ENCODE peak calls at places on chromosomes 4 and X, in seven cellular contexts. T is thyroid gland, S is AG09309, Q is breast epithelium, A is kidney epithelial cell, P is fibroblast of lung, Z is iPS DF 6.9. V is an unnamed sample.

GRCh38 chrX:123749643-123750042 is 16.8 kb upstream of the THOC2 start:
- DNase-seq in T (no peak), S (no peak), Q (no peak), A (no peak), P (no peak), Z (no peak), V (no peak)

GRCh38 chr4:182643801-182644311 is 273.3 kb downstream of the DCTD start:
- DNase-seq in T (no peak), S (peak), Q (no peak), A (peak), P (peak), Z (no peak), V (peak)

GRCh38 chrX:112819813-112820212 is 20.8 kb downstream of the AMOT start:
- DNase-seq in T (no peak), S (no peak), Q (no peak), A (no peak), P (no peak), Z (no peak), V (no peak)

GRCh38 chr4:3792813-3793212 is 26.6 kb downstream of the ADRA2C start:
- DNase-seq in T (no peak), S (no peak), Q (no peak), A (no peak), P (no peak), Z (peak), V (no peak)

GRCh38 chrX:134406230-134406794 is 53.7 kb upstream of the HPRT1 start:
- DNase-seq in T (no peak), S (no peak), Q (no peak), A (no peak), P (no peak), Z (no peak), V (no peak)

GRCh38 chr4:187840814-187841213 is 154.8 kb upstream of the ZFP42 start:
- DNase-seq in T (no peak), S (no peak), Q (no peak), A (no peak), P (peak), Z (no peak), V (no peak)

GRCh38 chr4:8362483-8362882 is 78.0 kb downstream of the ACOX3 start:
- DNase-seq in T (peak), S (peak), Q (no peak), A (no peak), P (no peak), Z (no peak), V (no peak)

GRCh38 chrX:119194631-119195030 is 41.5 kb upstream of the PGRMC1 start:
- DNase-seq in T (no peak), S (peak), Q (no peak), A (no peak), P (peak), Z (no peak), V (no peak)

GRCh38 chr4:181224826-181225225 is 1018.4 kb upstream of the TENM3 start:
- DNase-seq in T (no peak), S (no peak), Q (no peak), A (no peak), P (no peak), Z (no peak), V (no peak)

GRCh38 chr4:98573791-98574190 is 84.6 kb downstream of the TSPAN5 start:
- DNase-seq in T (no peak), S (no peak), Q (no peak), A (peak), P (no peak), Z (no peak), V (no peak)

GRCh38 chr4:185878633-185879032 is 66.6 kb upstream of the SORBS2 start:
- DNase-seq in T (no peak), S (no peak), Q (no peak), A (no peak), P (no peak), Z (no peak), V (no peak)

GRCh38 chrX:38939067-38939466 is 137.8 kb downstream of the MID1IP1 start:
- DNase-seq in T (no peak), S (no peak), Q (no peak), A (no peak), P (peak), Z (no peak), V (peak)

GRCh38 chrX:80765226-80765625 is 44.5 kb downstream of the BRWD3 start:
- DNase-seq in T (no peak), S (peak), Q (no peak), A (peak), P (peak), Z (no peak), V (peak)

GRCh38 chrX:136166221-136166855 is 19.0 kb downstream of the FHL1 start:
- DNase-seq in T (no peak), S (peak), Q (no peak), A (no peak), P (peak), Z (no peak), V (no peak)

GRCh38 chrX:21855937-21856415 is at the start of gene YY2:
- DNase-seq in T (no peak), S (no peak), Q (no peak), A (no peak), P (no peak), Z (no peak), V (no peak)

GRCh38 chr4:125315571-125316390 is 1.0 kb downstream of the FAT4 start:
- DNase-seq in T (peak), S (no peak), Q (no peak), A (no peak), P (peak), Z (no peak), V (no peak)

GRCh38 chrX:111868726-111869638 is 7.0 kb upstream of the TRPC5OS start:
- DNase-seq in T (peak), S (no peak), Q (no peak), A (no peak), P (no peak), Z (no peak), V (no peak)

GRCh38 chr4:74039065-74039763 is 725 bp upstream of the CXCL3 start:
- DNase-seq in T (no peak), S (no peak), Q (no peak), A (no peak), P (peak), Z (no peak), V (no peak)

GRCh38 chr4:6390357-6390756 is 82.1 kb downstream of the PPP2R2C start:
- DNase-seq in T (no peak), S (no peak), Q (no peak), A (no peak), P (no peak), Z (no peak), V (no peak)

GRCh38 chr4:184448828-184449227 is 25.5 kb downstream of the IRF2 start:
- DNase-seq in T (peak), S (peak), Q (no peak), A (no peak), P (peak), Z (no peak), V (peak)

GRCh38 chrX:109709129-109709631 is 23.9 kb downstream of the ACSL4 start:
- DNase-seq in T (no peak), S (no peak), Q (no peak), A (peak), P (peak), Z (no peak), V (peak)

GRCh38 chrX:139831017-139831416 is 101.8 kb downstream of the ATP11C start:
- DNase-seq in T (no peak), S (no peak), Q (no peak), A (no peak), P (no peak), Z (no peak), V (no peak)

GRCh38 chrX:135625995-135626394 is 87.4 kb upstream of the CT45A1 start:
- DNase-seq in T (no peak), S (no peak), Q (no peak), A (no peak), P (no peak), Z (no peak), V (no peak)

GRCh38 chr4:42078184-42078801 is 74.2 kb downstream of the BEND4 start:
- DNase-seq in T (no peak), S (no peak), Q (no peak), A (no peak), P (no peak), Z (no peak), V (no peak)

GRCh38 chr4:140296871-140297570 is 76.4 kb upstream of the SCOC start:
- DNase-seq in T (no peak), S (no peak), Q (no peak), A (no peak), P (no peak), Z (no peak), V (no peak)

GRCh38 chrX:106415276-106415895 is 196.4 kb upstream of the RADX start:
- DNase-seq in T (no peak), S (no peak), Q (no peak), A (no peak), P (peak), Z (no peak), V (no peak)

GRCh38 chrX:53186363-53186762 is 38.6 kb downstream of the KDM5C start:
- DNase-seq in T (no peak), S (no peak), Q (no peak), A (peak), P (no peak), Z (no peak), V (no peak)

GRCh38 chr4:26467724-26468123 is 22.6 kb downstream of the CCKAR start:
- DNase-seq in T (no peak), S (no peak), Q (no peak), A (no peak), P (no peak), Z (no peak), V (no peak)

GRCh38 chrX:69362354-69362753 is 141.8 kb upstream of the NALF2 start:
- DNase-seq in T (no peak), S (no peak), Q (no peak), A (no peak), P (no peak), Z (no peak), V (no peak)

GRCh38 chr4:146957252-146957651 is 11.6 kb upstream of the TTC29 start:
- DNase-seq in T (no peak), S (peak), Q (no peak), A (peak), P (no peak), Z (no peak), V (peak)

GRCh38 chrX:115452256-115452655 is 108.7 kb upstream of the PLS3 start:
- DNase-seq in T (no peak), S (no peak), Q (no peak), A (no peak), P (no peak), Z (no peak), V (peak)

DNA sequence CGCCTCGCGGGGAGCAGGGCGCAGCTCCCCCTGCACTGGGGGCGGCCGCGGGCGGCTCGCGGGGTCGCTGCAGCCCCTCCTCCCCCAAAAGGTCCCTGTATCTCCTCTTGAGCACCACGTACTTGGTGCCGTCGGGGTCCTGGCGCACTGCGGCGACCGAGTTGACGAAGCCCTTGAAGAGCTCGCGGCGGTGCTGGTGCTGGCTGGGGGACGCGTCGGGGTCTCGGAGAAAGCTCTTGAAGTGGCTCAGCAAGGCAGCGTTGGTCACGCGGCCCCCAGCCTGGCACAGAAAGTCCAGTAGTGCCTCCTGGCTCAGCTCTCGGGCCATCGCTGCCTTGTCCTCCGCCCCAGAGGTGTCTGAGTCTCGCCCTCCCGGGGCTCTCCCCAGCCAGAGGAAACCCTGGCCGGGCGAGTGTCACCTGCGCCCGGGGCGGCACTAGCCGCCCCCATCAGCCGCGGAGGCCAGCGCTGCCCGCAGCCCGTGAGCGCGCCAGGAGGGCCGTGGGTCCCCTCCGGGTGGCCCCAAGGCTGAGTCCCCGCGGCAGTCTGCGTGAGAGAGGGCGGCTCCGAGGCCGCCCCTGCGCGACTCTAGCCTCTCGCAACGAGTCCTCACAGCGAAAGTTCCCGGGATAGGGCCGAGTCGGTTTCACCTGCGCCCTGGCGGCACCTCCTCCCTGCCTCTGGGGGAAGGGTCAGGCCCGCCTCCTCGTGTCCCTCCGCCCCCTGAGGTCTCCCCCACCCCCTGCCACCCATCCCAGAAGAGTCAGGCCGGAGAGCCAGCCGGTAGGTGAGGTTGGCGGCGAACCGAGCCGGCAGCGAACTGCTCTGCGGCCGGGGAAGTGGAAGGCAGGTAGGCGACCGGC is at the start of gene SOWAHB:
- DNase-seq in T (peak), S (no peak), Q (peak), A (peak), P (no peak), Z (no peak), V (no peak)
- H3K4me3 ChIP-seq in T (peak), S (peak), Q (peak), A (peak), P (peak), Z (peak), V (peak)

GRCh38 chrX:104391905-104392304 is 137.2 kb upstream of the ESX1 start:
- DNase-seq in T (no peak), S (no peak), Q (no peak), A (no peak), P (no peak), Z (no peak), V (no peak)

GRCh38 chrX:104392350-104392749 is 137.6 kb upstream of the ESX1 start:
- DNase-seq in T (no peak), S (no peak), Q (no peak), A (no peak), P (no peak), Z (no peak), V (no peak)
- H3K4me3 ChIP-seq in T (no peak), S (no peak), Q (no peak), A (no peak), P (no peak), Z (no peak), V (no peak)

DNA sequence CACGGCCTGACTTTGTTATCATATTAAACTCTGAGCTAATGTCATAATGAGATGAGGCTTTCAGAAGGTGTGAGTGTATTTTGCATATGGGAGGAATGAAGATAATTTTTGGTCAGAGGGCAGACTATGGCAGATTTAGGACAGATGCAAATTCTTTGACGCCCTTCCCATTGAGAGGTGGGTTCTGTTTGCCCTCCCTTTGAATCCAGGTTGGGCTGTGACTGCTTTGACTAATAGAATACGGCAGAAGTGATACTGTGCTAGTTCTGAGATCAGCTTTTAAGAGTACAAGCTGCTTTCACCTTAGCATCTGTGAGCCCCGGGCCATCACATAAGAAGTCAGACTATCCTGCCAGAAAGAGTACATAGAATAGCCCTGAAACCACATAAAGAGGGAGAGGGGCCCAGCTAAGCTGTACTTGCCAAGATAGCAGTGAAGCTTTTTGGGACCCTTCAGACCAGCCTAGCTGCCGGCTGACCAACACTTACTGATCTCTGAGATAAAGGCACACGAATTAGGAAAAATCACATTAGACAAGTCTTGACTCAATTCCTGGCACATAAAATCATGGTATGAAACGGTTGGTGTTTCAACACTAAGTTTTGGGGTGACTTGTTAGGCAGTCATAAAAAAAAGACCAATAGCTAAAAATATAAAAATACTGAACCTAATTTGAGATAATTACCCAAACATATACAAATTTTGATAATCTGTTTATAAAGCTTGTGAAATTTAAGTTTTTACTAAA is 166.7 kb upstream of the SH3RF1 start:
- DNase-seq in T (no peak), S (no peak), Q (no peak), A (no peak), P (no peak), Z (no peak), V (no peak)
- H3K4me3 ChIP-seq in T (no peak), S (no peak), Q (no peak), A (no peak), P (no peak), Z (no peak), V (no peak)

GRCh38 chr4:2261110-2261852 is 628 bp downstream of the MXD4 start:
- DNase-seq in T (peak), S (no peak), Q (peak), A (no peak), P (peak), Z (no peak), V (no peak)

GRCh38 chr4:2258091-2259035 is 3.5 kb downstream of the MXD4 start:
- DNase-seq in T (no peak), S (no peak), Q (peak), A (no peak), P (no peak), Z (no peak), V (no peak)

GRCh38 chr4:2259036-2259540 is 2.8 kb downstream of the MXD4 start:
- DNase-seq in T (no peak), S (no peak), Q (peak), A (no peak), P (no peak), Z (no peak), V (no peak)

GRCh38 chr4:2260336-2261109 is 1.4 kb downstream of the MXD4 start:
- DNase-seq in T (no peak), S (no peak), Q (peak), A (no peak), P (no peak), Z (no peak), V (no peak)

DNA sequence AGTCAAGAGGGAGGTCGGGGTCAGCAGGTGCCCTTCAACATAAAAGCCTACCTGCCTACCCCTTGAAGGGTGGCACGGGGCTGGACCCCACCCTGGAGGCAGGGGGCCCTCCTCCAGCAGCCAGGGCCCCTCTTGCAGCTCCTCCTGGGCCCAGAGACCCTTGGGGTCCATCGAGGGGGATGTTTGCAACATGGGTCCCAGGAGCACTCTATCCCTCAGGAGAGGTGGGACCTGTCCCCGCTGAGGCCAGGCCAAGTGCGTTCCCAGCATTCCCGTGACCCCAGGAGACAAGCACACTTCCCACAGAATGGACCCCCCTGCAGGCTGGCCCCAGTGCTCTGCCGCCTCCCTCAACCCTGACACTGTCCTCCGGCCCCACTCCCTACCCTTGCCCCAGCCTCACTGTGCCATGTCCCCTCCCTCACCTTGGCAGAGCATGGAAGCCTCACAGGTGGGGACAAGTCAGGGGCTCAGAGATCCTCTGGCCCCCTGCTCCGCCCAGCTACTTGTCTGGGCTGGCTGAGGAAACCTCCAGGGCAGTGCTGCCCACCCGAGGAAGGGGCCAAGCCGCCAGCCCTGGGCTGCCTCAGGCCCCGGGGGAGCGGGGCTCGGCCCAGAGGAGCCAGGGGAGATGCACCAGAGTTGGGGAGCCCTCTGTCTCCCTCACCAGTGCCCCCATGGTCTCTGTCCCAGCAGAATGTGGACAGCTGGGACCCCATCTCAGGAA is 2.2 kb downstream of the MXD4 start:
- DNase-seq in T (no peak), S (no peak), Q (peak), A (no peak), P (no peak), Z (no peak), V (no peak)
- H3K4me3 ChIP-seq in T (peak), S (peak), Q (peak), A (no peak), P (peak), Z (no peak), V (peak)

DNA sequence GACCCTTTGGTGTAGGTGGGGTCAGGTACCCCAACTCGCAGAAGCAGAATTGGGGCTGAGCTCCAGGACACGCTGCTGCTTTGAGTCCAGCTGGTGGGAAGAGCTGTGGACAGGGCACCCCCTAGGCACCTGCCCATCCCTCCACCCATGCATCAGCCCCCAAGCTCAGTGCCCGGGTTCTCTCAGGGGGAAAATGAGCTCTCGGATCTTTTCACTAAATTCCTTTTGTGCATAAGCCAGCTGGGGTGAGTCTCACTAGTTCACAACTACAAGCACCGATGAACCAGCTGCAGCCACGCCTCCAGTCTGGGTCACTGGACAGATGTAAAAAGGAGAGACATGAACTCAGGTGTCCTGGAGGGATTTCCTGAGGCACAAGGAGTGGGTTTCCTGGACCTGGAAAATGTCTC is 286.8 kb downstream of the CRLF2 start:
- DNase-seq in T (no peak), S (no peak), Q (no peak), A (no peak), P (no peak), Z (no peak), V (no peak)
- H3K4me3 ChIP-seq in T (no peak), S (no peak), Q (no peak), A (no peak), P (no peak), Z (no peak), V (no peak)

GRCh38 chr4:119135721-119136121 is at the start of gene MYOZ2:
- DNase-seq in T (no peak), S (no peak), Q (no peak), A (no peak), P (no peak), Z (no peak), V (peak)
- H3K4me3 ChIP-seq in T (no peak), S (no peak), Q (no peak), A (no peak), P (no peak), Z (no peak), V (no peak)

DNA sequence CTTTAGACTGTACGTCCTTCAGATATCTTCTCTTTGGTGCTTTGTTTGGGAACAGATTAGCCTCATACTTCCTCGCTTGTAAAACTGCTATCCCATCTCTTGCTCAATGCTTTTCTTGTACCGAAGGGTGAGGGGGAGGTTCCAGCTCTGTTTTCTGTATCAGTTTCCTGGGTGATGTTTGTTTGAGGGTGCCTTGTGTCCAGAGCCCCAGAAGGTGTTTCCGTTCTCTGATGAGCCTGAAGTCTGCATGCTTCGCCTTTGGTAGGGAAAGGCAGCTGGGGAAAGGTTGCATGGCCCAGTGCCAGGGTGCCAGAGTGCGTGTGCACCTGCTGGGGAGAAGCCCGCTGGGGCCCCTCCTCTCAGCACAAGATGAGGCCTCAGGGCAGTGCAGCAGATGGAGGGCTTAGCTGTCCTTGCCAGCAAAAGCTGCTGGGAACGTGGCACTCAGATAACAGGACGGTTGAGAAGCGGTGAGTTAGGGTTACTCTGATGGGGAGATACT is 73.7 kb downstream of the TBL1X start:
- DNase-seq in T (no peak), S (no peak), Q (no peak), A (no peak), P (no peak), Z (no peak), V (no peak)
- H3K4me3 ChIP-seq in T (no peak), S (no peak), Q (no peak), A (no peak), P (no peak), Z (no peak), V (no peak)